ENCODE peak calls at places on chromosome 4, in ten cellular contexts. B is smooth muscle cell of the brain vasculature; F is GM23248; O is stimulated activated CD4-positive, alpha-beta T cell treated with anti-CD3 and anti-CD28 coated beads, Interleukin-1b, Interleukin-23, amount 100 ng/mL, for 4 hours; A is cortex of kidney; Y is activated naive CD8-positive, alpha-beta T cell treated with anti-CD3 and anti-CD28 coated beads, Interleukin-2, amount 50 U/mL, for 16 hours; N is A172; W is kidney; L is NCI-H345; R is NCI-H524. K is an unnamed sample.

GRCh38 chr4:132955146-132955545 is 193.9 kb upstream of the PCDH10 start:
- DNase-seq in R (no peak), B (no peak), A (no peak), Y (no peak), N (no peak), O (no peak), F (no peak), W (no peak), L (no peak), K (no peak)

GRCh38 chr4:163473576-163473975 is at the start of gene TKTL2:
- DNase-seq in L (no peak), B (no peak), A (no peak), N (no peak), R (no peak), F (no peak), Y (no peak), W (no peak), O (no peak), K (no peak)

GRCh38 chr4:80138556-80139538 is 58.5 kb upstream of the PRDM8 start:
- DNase-seq in F (peak), A (no peak), Y (peak), B (no peak), R (no peak), N (no peak), O (no peak), W (no peak), L (no peak), K (no peak)

GRCh38 chr4:139278956-139279722 is 886 bp downstream of the MGARP start:
- DNase-seq in W (no peak), N (no peak), L (no peak), Y (no peak), A (no peak), O (no peak), B (no peak), F (no peak), R (no peak), K (peak)

GRCh38 chr4:145044341-145044740 is 53.7 kb downstream of the ANAPC10 start:
- DNase-seq in W (no peak), O (no peak), B (no peak), F (peak), L (no peak), A (no peak), R (no peak), N (no peak), Y (no peak), K (no peak)

GRCh38 chr4:138300616-138301015 is 58.5 kb upstream of the SLC7A11 start:
- DNase-seq in N (no peak), O (no peak), F (peak), B (no peak), L (no peak), A (no peak), R (no peak), W (no peak), Y (no peak), K (no peak)

GRCh38 chr4:6893449-6894085 is 16.1 kb upstream of the TBC1D14 start:
- DNase-seq in L (no peak), F (peak), O (no peak), W (no peak), A (no peak), N (no peak), R (no peak), B (no peak), Y (no peak), K (no peak)

GRCh38 chr4:120731561-120731960 is 191.0 kb downstream of the PRDM5 start:
- DNase-seq in R (no peak), O (no peak), B (no peak), Y (no peak), W (no peak), L (no peak), N (peak), A (no peak), F (peak), K (no peak)

GRCh38 chr4:61851126-61851525 is 651.0 kb downstream of the ADGRL3 start:
- DNase-seq in A (no peak), Y (no peak), L (no peak), B (no peak), F (no peak), N (no peak), R (no peak), W (no peak), O (no peak), K (no peak)

GRCh38 chr4:37365888-37366287 is 121.3 kb downstream of the NWD2 start:
- DNase-seq in B (no peak), O (no peak), L (no peak), A (no peak), Y (no peak), W (no peak), N (peak), F (no peak), R (no peak), K (no peak)

GRCh38 chr4:185602397-185602796 is 67.1 kb upstream of the PDLIM3 start:
- DNase-seq in B (no peak), Y (no peak), W (no peak), F (no peak), R (no peak), O (no peak), A (no peak), N (no peak), L (no peak), K (no peak)

GRCh38 chr4:74793757-74794340 is 474 bp downstream of the BTC start:
- DNase-seq in L (peak), A (peak), W (peak), B (no peak), Y (no peak), N (no peak), R (peak), O (no peak), F (peak), K (peak)

GRCh38 chr4:3762753-3763511 is 3.3 kb upstream of the ADRA2C start:
- DNase-seq in N (no peak), B (no peak), R (no peak), F (no peak), W (no peak), Y (no peak), O (no peak), A (no peak), L (no peak), K (no peak)

GRCh38 chr4:41525129-41525528 is 12.8 kb upstream of the LIMCH1 start:
- DNase-seq in N (peak), W (no peak), L (no peak), B (no peak), A (no peak), Y (no peak), F (no peak), R (no peak), O (no peak), K (peak)

GRCh38 chr4:102345795-102346100 is 466 bp upstream of the SLC39A8 start:
- DNase-seq in B (no peak), L (no peak), R (no peak), F (peak), Y (no peak), O (no peak), N (no peak), A (no peak), W (no peak), K (no peak)

GRCh38 chr4:174255790-174256189 is 27.7 kb downstream of the FBXO8 start:
- DNase-seq in W (no peak), O (no peak), B (peak), N (no peak), F (peak), R (no peak), L (no peak), A (no peak), Y (no peak), K (no peak)

GRCh38 chr4:17164656-17165055 is 266.2 kb upstream of the LDB2 start:
- DNase-seq in A (no peak), O (no peak), N (no peak), Y (no peak), R (no peak), W (no peak), B (no peak), F (peak), L (no peak), K (no peak)

K was measured in ELF-1.